ENCODE peak calls at places on chromosomes 1 and 21, in five cellular contexts. One of them, this sample, is unnamed.

GRCh38 chr1:86648255-86648654 is 56.1 kb upstream of the SH3GLB1 start:
- DNase-seq in HCT116: peak; percentile 43
- DNase-seq in vagina: no peak
- DNase-seq in HL-60: no peak
- DNase-seq in GM12891: no peak
- DNase-seq in this sample: no peak

GRCh38 chr1:55039342-55040082 is at the start of gene PCSK9:
- DNase-seq in GM12891: no peak
- DNase-seq in vagina: no peak
- DNase-seq in HCT116: peak; percentile 60
- DNase-seq in HL-60: no peak
- DNase-seq in this sample: no peak

GRCh38 chr1:109927356-109927755 is 16.7 kb downstream of the CSF1 start:
- DNase-seq in HCT116: no peak
- DNase-seq in vagina: peak; percentile 86
- DNase-seq in HL-60: no peak
- DNase-seq in GM12891: no peak
- DNase-seq in this sample: no peak

GRCh38 chr1:46298387-46298786 is 5.0 kb downstream of the LRRC41 start:
- DNase-seq in HCT116: no peak
- DNase-seq in GM12891: no peak
- DNase-seq in vagina: no peak
- DNase-seq in HL-60: no peak
- DNase-seq in this sample: no peak

GRCh38 chr21:15617968-15618367 is 111.8 kb upstream of the USP25 start:
- DNase-seq in HCT116: no peak
- DNase-seq in vagina: no peak
- DNase-seq in GM12891: no peak
- DNase-seq in HL-60: no peak
- DNase-seq in this sample: peak; percentile 26

GRCh38 chr1:246836647-246837046 is 95.1 kb downstream of the AHCTF1 start:
- DNase-seq in HL-60: peak; percentile 34
- DNase-seq in GM12891: no peak
- DNase-seq in HCT116: no peak
- DNase-seq in vagina: no peak
- DNase-seq in this sample: no peak

GRCh38 chr1:37035828-37036666 is 1.7 kb upstream of the GRIK3 start:
- DNase-seq in GM12891: no peak
- DNase-seq in vagina: no peak
- DNase-seq in HCT116: no peak
- DNase-seq in HL-60: peak; percentile 26
- DNase-seq in this sample: no peak

GRCh38 chr1:53669511-53670191 is 69.3 kb downstream of the GLIS1 start:
- DNase-seq in HL-60: no peak
- DNase-seq in vagina: no peak
- DNase-seq in HCT116: no peak
- DNase-seq in GM12891: no peak
- DNase-seq in this sample: no peak

GRCh38 chr1:187226396-187226795 is 397.6 kb downstream of the PLA2G4A start:
- DNase-seq in vagina: no peak
- DNase-seq in HCT116: no peak
- DNase-seq in GM12891: no peak
- DNase-seq in HL-60: no peak
- DNase-seq in this sample: no peak

GRCh38 chr1:179021873-179022272 is 3.8 kb upstream of the FAM20B start:
- DNase-seq in GM12891: no peak
- DNase-seq in vagina: no peak
- DNase-seq in HCT116: no peak
- DNase-seq in HL-60: peak; percentile 27
- DNase-seq in this sample: no peak

GRCh38 chr1:14897080-14897449 is 256.5 kb upstream of the TMEM51 start:
- DNase-seq in HCT116: peak; percentile 28
- DNase-seq in GM12891: no peak
- DNase-seq in vagina: no peak
- DNase-seq in HL-60: no peak
- DNase-seq in this sample: no peak

GRCh38 chr1:26538480-26539412 is 9.2 kb downstream of the RPS6KA1 start:
- DNase-seq in HL-60: peak; percentile 70
- DNase-seq in vagina: no peak
- DNase-seq in HCT116: peak; percentile 41
- DNase-seq in GM12891: no peak
- DNase-seq in this sample: no peak

GRCh38 chr1:159774465-159774864 is 6.3 kb upstream of the DUSP23 start:
- DNase-seq in HCT116: no peak
- DNase-seq in GM12891: no peak
- DNase-seq in HL-60: no peak
- DNase-seq in vagina: no peak
- DNase-seq in this sample: no peak

GRCh38 chr21:16768096-16768495 is 744.7 kb upstream of the CXADR start:
- DNase-seq in HL-60: no peak
- DNase-seq in vagina: no peak
- DNase-seq in GM12891: no peak
- DNase-seq in HCT116: no peak
- DNase-seq in this sample: no peak

GRCh38 chr1:9721606-9722377 is 70.3 kb downstream of the PIK3CD start:
- DNase-seq in GM12891: peak; percentile 59
- DNase-seq in vagina: no peak
- DNase-seq in HL-60: no peak
- DNase-seq in HCT116: no peak
- DNase-seq in this sample: no peak

GRCh38 chr1:6106321-6106731 is 60.6 kb downstream of the KCNAB2 start:
- DNase-seq in HL-60: no peak
- DNase-seq in HCT116: no peak
- DNase-seq in GM12891: no peak
- DNase-seq in vagina: no peak
- DNase-seq in this sample: no peak

GRCh38 chr1:2279210-2279639 is 51.1 kb downstream of the SKI start:
- DNase-seq in vagina: no peak
- DNase-seq in GM12891: no peak
- DNase-seq in HCT116: no peak
- DNase-seq in HL-60: no peak
- DNase-seq in this sample: peak; percentile 90

GRCh38 chr1:165697491-165697880 is 876 bp downstream of the ALDH9A1 start:
- DNase-seq in vagina: no peak
- DNase-seq in HL-60: no peak
- DNase-seq in GM12891: no peak
- DNase-seq in HCT116: no peak
- DNase-seq in this sample: no peak

GRCh38 chr1:214603819-214604252 is 841 bp downstream of the CENPF start:
- DNase-seq in GM12891: no peak
- DNase-seq in HCT116: no peak
- DNase-seq in vagina: no peak
- DNase-seq in HL-60: peak; percentile 6
- DNase-seq in this sample: no peak

GRCh38 chr1:218473527-218473926 is 128.4 kb downstream of the TGFB2 start:
- DNase-seq in HL-60: no peak
- DNase-seq in vagina: no peak
- DNase-seq in HCT116: no peak
- DNase-seq in GM12891: no peak
- DNase-seq in this sample: peak; percentile 32

GRCh38 chr1:59204001-59204400 is 92.9 kb upstream of the FGGY start:
- DNase-seq in GM12891: no peak
- DNase-seq in HL-60: peak; percentile 71
- DNase-seq in HCT116: no peak
- DNase-seq in vagina: no peak
- DNase-seq in this sample: no peak

GRCh38 chr1:27634166-27634981 is 611 bp downstream of the FGR start:
- DNase-seq in HL-60: no peak
- DNase-seq in vagina: no peak
- DNase-seq in HCT116: no peak
- DNase-seq in GM12891: no peak
- DNase-seq in this sample: no peak
- TF ChIP-seq POLR2AphosphoS5 in HL-60: no peak
- TF ChIP-seq POLR2AphosphoS5 in vagina: no peak
- TF ChIP-seq POLR2AphosphoS5 in HCT116: no peak
- TF ChIP-seq POLR2AphosphoS5 in GM12891: no peak
- TF ChIP-seq POLR2AphosphoS5 in this sample: no peak

DNA sequence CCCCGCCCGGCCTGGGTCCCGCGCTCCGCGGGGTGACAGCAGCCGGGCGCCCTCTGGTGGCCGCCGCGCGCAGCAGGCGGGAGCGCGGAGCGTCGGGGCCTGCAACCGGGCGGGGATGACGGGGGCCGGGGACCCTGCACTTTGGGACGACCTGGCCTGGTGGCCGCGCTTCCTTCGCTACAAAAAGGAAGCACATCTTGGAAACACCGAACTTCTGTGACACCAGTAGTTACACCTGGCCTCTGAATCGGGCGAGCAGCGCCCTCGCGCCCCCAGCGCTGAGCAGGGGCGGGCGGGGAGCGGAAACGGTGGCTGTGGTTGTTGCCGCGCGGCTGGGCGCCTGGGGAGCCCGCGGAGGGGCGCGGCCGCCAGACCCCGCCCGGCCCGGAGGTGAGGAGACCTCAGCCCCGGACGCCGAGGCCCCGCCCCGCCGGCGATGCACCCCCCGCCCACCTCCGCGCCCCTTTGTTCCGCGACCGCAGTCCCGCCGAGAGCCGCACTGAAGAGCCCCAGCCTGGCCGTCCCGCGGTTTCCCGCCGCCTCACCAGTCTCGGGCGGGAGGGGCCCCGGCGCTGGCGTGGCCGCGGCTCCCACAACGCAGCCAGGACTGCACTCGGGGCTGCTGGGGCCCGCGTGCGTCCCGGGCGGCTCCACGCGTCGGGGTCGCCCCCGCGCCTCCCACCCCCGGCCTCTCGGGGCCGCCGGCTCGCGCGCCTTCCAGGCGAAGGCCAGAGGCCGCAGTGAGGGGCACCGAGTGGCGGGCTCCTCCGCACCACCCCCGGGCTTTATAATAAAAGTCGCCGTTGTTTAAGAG is 59.3 kb downstream of the H3-3A start:
- DNase-seq in vagina: no peak
- DNase-seq in GM12891: peak; percentile 89
- DNase-seq in HCT116: no peak
- DNase-seq in HL-60: peak; percentile 53
- DNase-seq in this sample: no peak
- TF ChIP-seq POLR2AphosphoS5 in vagina: peak; percentile 39
- TF ChIP-seq POLR2AphosphoS5 in GM12891: peak; percentile 22
- TF ChIP-seq POLR2AphosphoS5 in HCT116: peak; percentile 47
- TF ChIP-seq POLR2AphosphoS5 in HL-60: peak; percentile 16
- TF ChIP-seq POLR2AphosphoS5 in this sample: peak; percentile 32

GRCh38 chr21:29787011-29787909 is 152.5 kb downstream of the GRIK1 start:
- DNase-seq in GM12891: no peak
- DNase-seq in HCT116: no peak
- DNase-seq in vagina: no peak
- DNase-seq in HL-60: no peak
- DNase-seq in this sample: no peak

GRCh38 chr21:29786509-29786908 is 153.3 kb downstream of the GRIK1 start:
- DNase-seq in vagina: no peak
- DNase-seq in HCT116: no peak
- DNase-seq in HL-60: peak; percentile 6
- DNase-seq in GM12891: no peak
- DNase-seq in this sample: no peak

GRCh38 chr21:29788752-29789151 is 151.0 kb downstream of the GRIK1 start:
- DNase-seq in GM12891: no peak
- DNase-seq in HL-60: no peak
- DNase-seq in vagina: no peak
- DNase-seq in HCT116: no peak
- DNase-seq in this sample: no peak

GRCh38 chr21:29793712-29794111 is 146.1 kb downstream of the GRIK1 start:
- DNase-seq in HCT116: no peak
- DNase-seq in vagina: no peak
- DNase-seq in HL-60: no peak
- DNase-seq in GM12891: no peak
- DNase-seq in this sample: no peak

DNA sequence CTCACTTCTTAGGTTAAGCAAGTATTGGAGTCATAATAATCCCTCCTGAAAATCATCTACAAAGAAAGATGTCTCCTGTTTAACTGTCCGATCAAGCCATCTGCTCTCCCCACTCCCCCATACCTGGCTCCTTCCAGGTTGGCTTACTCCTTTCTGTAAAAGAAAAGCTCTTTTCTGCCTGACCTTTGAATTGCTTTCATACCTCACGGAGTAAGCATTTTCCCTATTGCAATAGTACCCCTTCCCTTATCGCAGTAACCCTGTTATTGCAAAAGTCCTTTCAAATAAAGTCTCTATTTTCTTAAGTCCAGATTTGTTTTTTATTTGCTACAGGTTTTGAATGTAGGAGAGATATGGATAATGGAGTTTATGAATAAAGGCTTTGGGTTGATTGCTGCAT is 150.4 kb downstream of the GRIK1 start:
- DNase-seq in vagina: no peak
- DNase-seq in GM12891: no peak
- DNase-seq in HCT116: no peak
- DNase-seq in HL-60: no peak
- DNase-seq in this sample: no peak
- TF ChIP-seq POLR2AphosphoS5 in vagina: no peak
- TF ChIP-seq POLR2AphosphoS5 in GM12891: no peak
- TF ChIP-seq POLR2AphosphoS5 in HCT116: no peak
- TF ChIP-seq POLR2AphosphoS5 in HL-60: no peak
- TF ChIP-seq POLR2AphosphoS5 in this sample: no peak

GRCh38 chr1:83500987-83501591 is 497.8 kb downstream of the TTLL7 start:
- DNase-seq in GM12891: no peak
- DNase-seq in HCT116: no peak
- DNase-seq in vagina: no peak
- DNase-seq in HL-60: no peak
- DNase-seq in this sample: no peak
- TF ChIP-seq POLR2AphosphoS5 in GM12891: no peak
- TF ChIP-seq POLR2AphosphoS5 in HCT116: no peak
- TF ChIP-seq POLR2AphosphoS5 in vagina: no peak
- TF ChIP-seq POLR2AphosphoS5 in HL-60: no peak
- TF ChIP-seq POLR2AphosphoS5 in this sample: no peak

GRCh38 chr1:209549384-209550001 is 34.0 kb upstream of the CAMK1G start:
- DNase-seq in GM12891: no peak
- DNase-seq in HCT116: no peak
- DNase-seq in vagina: no peak
- DNase-seq in HL-60: no peak
- DNase-seq in this sample: no peak
- TF ChIP-seq POLR2AphosphoS5 in GM12891: no peak
- TF ChIP-seq POLR2AphosphoS5 in HCT116: no peak
- TF ChIP-seq POLR2AphosphoS5 in vagina: no peak
- TF ChIP-seq POLR2AphosphoS5 in HL-60: no peak
- TF ChIP-seq POLR2AphosphoS5 in this sample: no peak

DNA sequence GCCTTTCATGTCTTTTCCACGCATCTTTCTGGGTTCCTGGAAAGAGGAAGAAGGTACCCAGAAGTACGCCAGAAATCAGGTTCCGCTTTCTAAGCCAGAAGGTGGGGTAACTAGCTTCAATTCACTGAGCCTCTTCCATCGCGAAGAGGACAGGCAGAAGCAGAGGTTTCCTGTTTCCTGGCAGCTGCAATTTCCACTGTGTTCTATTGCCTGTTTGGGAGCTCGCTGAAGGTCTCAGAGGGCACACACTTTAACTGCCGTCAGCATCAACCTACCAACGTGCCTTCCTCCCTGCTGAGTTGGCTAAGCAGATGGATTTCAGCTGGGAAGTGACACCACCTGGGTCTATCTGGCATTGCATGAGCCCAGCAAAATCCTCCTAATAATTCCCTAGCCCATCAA is 10.0 kb downstream of the NCF2 start:
- DNase-seq in HCT116: peak; percentile 48
- DNase-seq in vagina: no peak
- DNase-seq in GM12891: peak; percentile 40
- DNase-seq in HL-60: peak; percentile 98
- DNase-seq in this sample: no peak
- TF ChIP-seq POLR2AphosphoS5 in HCT116: no peak
- TF ChIP-seq POLR2AphosphoS5 in vagina: no peak
- TF ChIP-seq POLR2AphosphoS5 in GM12891: no peak
- TF ChIP-seq POLR2AphosphoS5 in HL-60: peak; percentile 97
- TF ChIP-seq POLR2AphosphoS5 in this sample: no peak